ENCODE peak calls at places on chromosomes 6 and 20, in four cellular contexts. W is A549, Q is ascending aorta, S is OCI-LY7. G is an unnamed sample.

GRCh38 chr6:5143625-5144311 is 58.6 kb downstream of the PPP1R3G start:
- DNase-seq in W (peak; percentile 44), Q (peak; percentile 89), S (peak; percentile 79), G (peak; percentile 87)

GRCh38 chr6:22087960-22088716 is 208.7 kb downstream of the PRL start:
- DNase-seq in W (no peak), Q (no peak), S (no peak), G (no peak)

GRCh38 chr6:170393807-170394399 is 87.3 kb downstream of the FAM120B start:
- DNase-seq in W (no peak), Q (no peak), S (no peak), G (no peak)

GRCh38 chr6:98970469-98970868 is 22.7 kb upstream of the FBXL4 start:
- DNase-seq in W (no peak), Q (no peak), S (no peak), G (no peak)

GRCh38 chr6:33410711-33411631 is at the start of gene PHF1:
- DNase-seq in W (peak; percentile 56), Q (no peak), S (no peak), G (peak; percentile 75)

GRCh38 chr20:51528263-51529026 is 14.1 kb downstream of the NFATC2 start:
- DNase-seq in W (no peak), Q (no peak), S (no peak), G (no peak)

GRCh38 chr20:57387945-57388351 is 3.2 kb upstream of the RBM38 start:
- DNase-seq in W (no peak), Q (peak; percentile 55), S (no peak), G (no peak)

GRCh38 chr6:130020106-130020851 is 1.9 kb downstream of the L3MBTL3 start:
- DNase-seq in W (peak; percentile 10), Q (no peak), S (peak; percentile 36), G (peak; percentile 14)

GRCh38 chr20:63740070-63740500 is 509 bp downstream of the SLC2A4RG start:
- DNase-seq in W (peak; percentile 45), Q (peak; percentile 74), S (peak; percentile 70), G (peak; percentile 65)

GRCh38 chr20:4095639-4096038 is 80.3 kb upstream of the RNF24 start:
- DNase-seq in W (no peak), Q (no peak), S (no peak), G (no peak)

GRCh38 chr20:4090756-4091331 is 75.5 kb upstream of the RNF24 start:
- DNase-seq in W (peak; percentile 31), Q (peak; percentile 63), S (no peak), G (no peak)

GRCh38 chr20:4088766-4089165 is 73.4 kb upstream of the RNF24 start:
- DNase-seq in W (no peak), Q (peak; percentile 55), S (no peak), G (no peak)

GRCh38 chr20:4091332-4092135 is 76.2 kb upstream of the RNF24 start:
- DNase-seq in W (peak; percentile 89), Q (peak; percentile 81), S (peak; percentile 29), G (peak; percentile 51)

GRCh38 chr20:4092136-4092479 is 76.8 kb upstream of the RNF24 start:
- DNase-seq in W (no peak), Q (peak; percentile 45), S (no peak), G (no peak)
- TF ChIP-seq CTCF in W (no peak), Q (no peak), S (no peak), G (no peak)

DNA sequence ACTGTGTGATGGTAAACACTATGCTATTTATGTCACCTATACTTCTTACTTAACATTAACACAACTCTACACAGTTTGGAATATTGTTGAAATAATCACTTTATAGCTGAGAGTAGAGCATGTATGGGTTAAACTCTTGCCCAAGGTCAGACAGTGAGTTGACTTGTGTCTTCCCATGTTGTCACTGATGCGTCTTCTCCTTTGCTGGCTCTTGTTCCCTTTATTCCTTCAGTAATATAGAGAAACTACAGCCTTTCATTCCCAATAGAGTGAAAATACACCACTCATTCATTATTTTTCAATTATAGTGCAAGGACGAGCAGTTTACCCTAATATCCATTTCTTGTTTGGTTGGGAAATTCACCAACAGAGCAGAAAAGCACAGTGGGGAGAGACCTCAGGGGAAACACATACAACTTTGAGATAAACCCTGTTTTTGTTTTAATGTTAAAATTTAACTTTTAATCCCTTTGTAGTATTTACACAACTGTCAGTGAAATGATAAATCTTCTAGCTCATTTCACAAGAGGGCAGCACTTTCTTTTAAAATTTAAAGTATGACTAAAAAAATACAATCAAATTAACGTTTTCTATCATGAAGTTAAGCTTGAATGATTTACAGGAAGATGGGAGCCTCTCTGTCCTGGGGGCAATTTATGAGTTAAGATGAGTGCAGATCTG is 363.0 kb downstream of the UTRN start:
- DNase-seq in W (no peak), Q (no peak), S (no peak), G (no peak)
- TF ChIP-seq CTCF in W (peak; percentile 32), Q (no peak), S (no peak), G (no peak)

GRCh38 chr20:52747736-52748135 is 224.4 kb upstream of the TSHZ2 start:
- DNase-seq in W (no peak), Q (no peak), S (peak; percentile 37), G (peak; percentile 16)
- TF ChIP-seq CTCF in W (no peak), Q (no peak), S (peak; percentile 77), G (peak; percentile 25)

GRCh38 chr6:27500177-27500576 is 27.3 kb upstream of the ZNF184 start:
- DNase-seq in W (no peak), Q (no peak), S (no peak), G (no peak)
- TF ChIP-seq CTCF in W (no peak), Q (no peak), S (no peak), G (no peak)